ENCODE peak calls at places on chromosomes 6 and 20, in seven cellular contexts. M, U, S, Y, X, F and K are unnamed samples.

GRCh38 chr6:12458558-12458957 is 168.4 kb downstream of the EDN1 start:
- DNase-seq in X (no peak), M (no peak), Y (no peak), U (no peak), F (no peak), S (no peak), K (no peak)

GRCh38 chr6:29696147-29697129 is 15.5 kb upstream of the ZFP57 start:
- DNase-seq in M (peak), S (peak), F (no peak), Y (no peak), X (peak), U (peak), K (no peak)

GRCh38 chr6:429515-430121 is 38.1 kb downstream of the IRF4 start:
- DNase-seq in S (no peak), M (no peak), U (no peak), F (no peak), Y (no peak), X (no peak), K (no peak)

GRCh38 chr6:120211955-120212792 is 862.6 kb upstream of the MAN1A1 start:
- DNase-seq in X (no peak), M (no peak), U (no peak), S (peak), F (no peak), Y (no peak), K (peak)

GRCh38 chr6:15682965-15683822 is 20.4 kb upstream of the DTNBP1 start:
- DNase-seq in M (no peak), U (no peak), F (no peak), Y (no peak), S (no peak), X (no peak), K (no peak)

GRCh38 chr20:53409177-53409576 is 184.5 kb downstream of the ZNF217 start:
- DNase-seq in S (no peak), U (no peak), X (no peak), F (no peak), Y (no peak), M (no peak), K (no peak)

GRCh38 chr6:11921017-11921438 is 91.1 kb upstream of the HIVEP1 start:
- DNase-seq in X (peak), M (peak), U (no peak), F (peak), S (peak), Y (no peak), K (peak)

GRCh38 chr6:169224185-169224695 is 29.4 kb downstream of the THBS2 start:
- DNase-seq in S (peak), Y (no peak), M (no peak), F (no peak), U (no peak), X (peak), K (no peak)

GRCh38 chr6:741410-742339 is 48.7 kb upstream of the EXOC2 start:
- DNase-seq in X (no peak), U (no peak), M (no peak), Y (no peak), F (no peak), S (no peak), K (no peak)

GRCh38 chr6:27592481-27593199 is 119.7 kb upstream of the ZNF184 start:
- DNase-seq in S (peak), U (no peak), M (peak), X (peak), F (peak), Y (no peak), K (peak)

GRCh38 chr6:4805553-4806307 is 29.5 kb downstream of the CDYL start:
- DNase-seq in Y (peak), S (peak), M (peak), X (peak), U (peak), F (peak), K (peak)

GRCh38 chr6:111709615-111710398 is 104.1 kb upstream of the TRAF3IP2 start:
- DNase-seq in F (peak), M (peak), Y (peak), S (peak), U (peak), X (peak), K (peak)

GRCh38 chr20:61560361-61560853 is 308.3 kb downstream of the CDH4 start:
- DNase-seq in M (no peak), S (peak), U (no peak), X (peak), F (no peak), Y (peak), K (peak)

GRCh38 chr6:31836676-31837611 is 9.4 kb downstream of the HSPA1B start:
- DNase-seq in M (no peak), S (peak), Y (no peak), U (no peak), X (peak), F (peak), K (no peak)

GRCh38 chr6:31438677-31439076 is 35.3 kb downstream of the MICA start:
- DNase-seq in S (no peak), M (no peak), F (no peak), Y (no peak), X (no peak), U (no peak), K (no peak)

GRCh38 chr6:35081426-35081851 is 59.7 kb downstream of the TCP11 start:
- DNase-seq in F (no peak), U (no peak), X (peak), Y (no peak), S (no peak), M (no peak), K (no peak)

GRCh38 chr6:89278956-89279355 is 36.1 kb downstream of the GABRR2 start:
- DNase-seq in X (no peak), F (no peak), U (no peak), S (no peak), Y (no peak), M (no peak), K (no peak)

GRCh38 chr20:32832664-32833063 is 12.9 kb downstream of the MAPRE1 start:
- DNase-seq in X (no peak), M (no peak), F (no peak), S (no peak), U (no peak), Y (no peak), K (no peak)